ENCODE peak calls at places on chromosome 21, in five cellular contexts. U, F, A, J and Z are unnamed samples. For H3K36me3 and H3K4me1, the result is how much of the 10 kb centered on the place peaks cover.

GRCh38 chr21:31803039-31804007 is 69.5 kb upstream of the HUNK start:
- DNase-seq in U (no peak), F (no peak), A (no peak), J (no peak), Z (no peak)

GRCh38 chr21:29130234-29130993 is at the start of gene MAP3K7CL:
- DNase-seq in U (peak), F (peak), A (peak), J (no peak), Z (peak)

GRCh38 chr21:27365394-27365793 is 398.5 kb upstream of the ADAMTS5 start:
- DNase-seq in U (no peak), F (no peak), A (peak), J (no peak), Z (no peak)

GRCh38 chr21:25350056-25350455 is 257.2 kb downstream of the MRPL39 start:
- DNase-seq in U (peak), F (no peak), A (no peak), J (no peak), Z (no peak)

GRCh38 chr21:41598561-41599511 is 90.9 kb upstream of the TMPRSS2 start:
- DNase-seq in U (peak), F (no peak), A (no peak), J (no peak), Z (no peak)

GRCh38 chr21:28516996-28517592 is 475.6 kb downstream of the LTN1 start:
- DNase-seq in U (peak), F (no peak), A (peak), J (peak), Z (peak)

GRCh38 chr21:16913010-16913409 is 599.8 kb upstream of the CXADR start:
- DNase-seq in U (no peak), F (no peak), A (no peak), J (no peak), Z (no peak)

GRCh38 chr21:31872072-31872451 is 758 bp upstream of the HUNK start:
- DNase-seq in U (no peak), F (no peak), A (no peak), J (no peak), Z (no peak)

GRCh38 chr21:31252611-31253010 is 91.5 kb downstream of the TIAM1 start:
- DNase-seq in U (no peak), F (no peak), A (no peak), J (no peak), Z (no peak)

GRCh38 chr21:42319368-42319767 is 4.2 kb upstream of the TFF3 start:
- DNase-seq in U (no peak), F (no peak), A (no peak), J (no peak), Z (no peak)

GRCh38 chr21:42524341-42525227 is 10.9 kb downstream of the SLC37A1 start:
- DNase-seq in U (peak), F (peak), A (no peak), J (peak), Z (peak)

GRCh38 chr21:35556536-35556935 is 503.8 kb downstream of the SETD4 start:
- DNase-seq in U (no peak), F (no peak), A (no peak), J (no peak), Z (no peak)

GRCh38 chr21:18908641-18909040 is 505.1 kb upstream of the TMPRSS15 start:
- DNase-seq in U (no peak), F (no peak), A (no peak), J (no peak), Z (no peak)

DNA sequence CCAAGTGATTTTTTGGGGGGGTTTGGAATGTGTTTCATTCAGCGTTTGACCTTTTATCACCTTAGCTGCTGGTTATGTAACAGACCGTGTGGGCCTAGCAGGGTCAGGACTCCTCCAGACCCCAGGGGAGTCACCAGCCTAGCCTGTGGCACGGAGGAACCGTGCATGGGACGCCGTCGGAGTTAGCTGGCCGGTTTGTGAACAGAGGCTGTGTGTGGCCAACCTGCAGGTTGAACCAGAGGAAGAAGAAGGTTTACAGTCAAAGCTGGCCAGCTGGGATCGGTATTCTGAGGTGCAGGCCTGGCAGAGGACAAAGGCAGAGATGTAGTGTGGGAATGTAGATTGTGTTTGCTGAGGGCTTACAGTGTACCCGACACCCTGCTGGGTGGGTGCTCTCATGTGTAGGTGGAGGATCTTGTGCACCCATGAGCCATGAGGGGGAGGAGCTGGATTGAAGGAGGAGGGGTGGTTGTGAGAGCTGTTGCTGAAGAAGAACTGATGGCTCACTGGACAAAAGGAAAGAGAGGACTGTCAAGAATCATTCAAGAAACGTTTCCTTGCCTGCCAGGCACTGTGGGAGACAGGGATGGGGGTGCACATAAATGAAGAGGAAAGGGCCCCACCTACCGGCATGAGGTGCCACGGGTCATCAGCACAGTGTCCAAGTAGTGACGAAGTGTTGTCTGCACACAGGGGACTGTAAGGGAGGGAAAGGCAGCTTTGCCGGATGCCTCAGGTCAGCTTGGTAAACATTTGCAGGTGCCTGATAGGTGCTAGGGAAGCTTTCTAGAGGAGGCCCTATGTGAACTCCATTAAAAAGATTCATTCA is 40.0 kb upstream of the PWP2 start:
- DNase-seq in U (no peak), F (no peak), A (no peak), J (no peak), Z (no peak)
- H3K36me3 ChIP-seq in U (under half), F (under half), A (under half), J (under half), Z (half or more)

GRCh38 chr21:14620152-14620551 is 74.0 kb upstream of the SAMSN1 start:
- DNase-seq in U (no peak), F (no peak), A (no peak), J (no peak), Z (no peak)

GRCh38 chr21:14617040-14617393 is 70.9 kb upstream of the SAMSN1 start:
- DNase-seq in U (no peak), F (no peak), A (no peak), J (no peak), Z (no peak)

GRCh38 chr21:14614287-14614686 is 68.2 kb upstream of the SAMSN1 start:
- DNase-seq in U (no peak), F (no peak), A (no peak), J (no peak), Z (no peak)

GRCh38 chr21:14616303-14617039 is 70.4 kb upstream of the SAMSN1 start:
- DNase-seq in U (no peak), F (no peak), A (peak), J (no peak), Z (no peak)

DNA sequence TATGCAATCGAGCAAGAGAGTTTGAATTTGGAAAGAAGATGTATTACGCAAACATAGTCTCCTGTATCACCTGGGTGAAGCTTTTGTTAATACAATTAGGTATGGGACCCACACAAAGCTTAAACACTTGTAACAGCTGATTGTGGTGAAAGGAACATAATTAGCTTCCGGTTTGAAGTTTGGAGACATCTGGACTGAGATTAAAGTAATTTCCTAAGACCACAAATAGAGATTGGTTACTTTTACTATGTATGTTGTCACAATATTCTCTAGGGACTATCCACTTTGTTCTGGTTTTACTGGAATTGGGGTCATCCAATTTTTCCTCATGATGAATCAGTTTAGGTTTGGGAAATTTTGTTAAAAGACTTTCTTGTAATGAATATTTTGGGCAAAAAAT is 71.7 kb upstream of the SAMSN1 start:
- DNase-seq in U (no peak), F (no peak), A (no peak), J (no peak), Z (no peak)
- H3K4me3 ChIP-seq in U (no peak), F (no peak), A (no peak), J (no peak), Z (no peak)

DNA sequence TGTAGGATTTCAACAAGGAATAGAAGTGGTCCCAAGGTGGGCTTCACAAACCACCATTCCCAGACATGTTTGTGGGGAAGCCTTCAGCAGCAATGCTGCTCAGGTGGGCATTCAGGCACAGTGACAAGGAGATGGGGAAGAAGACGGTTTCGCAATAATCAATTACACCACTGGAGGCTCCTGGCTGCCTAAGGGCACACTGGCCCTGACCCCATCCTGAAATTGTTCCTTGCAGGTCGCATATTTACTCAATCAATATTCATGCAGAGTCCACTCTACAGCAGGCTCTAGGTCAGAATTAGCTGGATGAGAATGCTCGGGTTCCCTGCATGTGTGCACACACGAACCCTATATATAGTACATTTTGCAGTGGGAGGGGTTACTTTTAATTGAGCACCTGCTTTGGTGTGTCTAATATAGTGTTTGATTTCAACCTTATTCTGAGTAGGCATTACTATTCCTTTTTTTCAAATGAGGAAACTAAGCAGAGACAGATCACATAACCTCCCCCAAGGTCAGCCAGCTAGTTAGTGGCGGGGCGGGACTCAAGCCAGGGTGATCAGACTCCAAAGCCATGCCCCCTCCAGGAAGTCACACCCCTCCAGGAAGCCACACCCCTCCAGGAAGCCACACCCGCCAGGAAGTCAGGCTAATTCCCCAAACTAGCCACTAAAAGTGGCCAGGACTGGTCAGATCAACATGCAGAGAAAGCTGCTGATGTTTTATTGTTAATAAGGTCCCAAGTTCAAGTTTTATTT is 106.5 kb downstream of the HLCS start:
- DNase-seq in U (peak), F (no peak), A (peak), J (peak), Z (peak)
- H3K4me1 ChIP-seq in U (under half), F (under half), A (under half), J (under half), Z (under half)

DNA sequence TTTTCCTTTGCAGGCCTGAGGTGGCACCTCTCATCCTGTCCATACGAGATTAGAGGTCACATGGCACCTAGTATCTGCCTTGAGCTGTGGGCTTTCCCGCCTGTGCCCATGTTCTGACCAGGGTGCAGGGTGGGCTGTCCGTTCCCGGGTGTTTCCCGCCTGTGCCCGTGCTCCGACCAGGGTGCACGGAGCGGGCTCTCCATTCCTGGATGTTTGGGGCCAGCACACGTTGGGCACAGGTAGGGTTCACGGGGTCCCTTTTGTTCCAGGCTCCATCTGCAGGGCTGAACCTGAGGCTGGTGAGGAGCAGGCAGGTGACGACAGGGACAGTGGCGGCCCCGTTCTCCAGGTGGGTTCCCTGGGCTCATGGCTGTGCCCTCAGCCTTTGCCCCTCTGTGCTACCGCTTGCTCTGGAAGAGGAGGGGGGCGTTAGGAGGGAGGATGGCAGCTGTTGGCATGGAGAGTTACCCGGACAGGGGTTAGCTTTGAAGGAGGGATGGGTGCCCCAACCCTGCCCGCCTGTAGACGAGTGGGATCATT is 10.0 kb downstream of the RRP1 start:
- DNase-seq in U (no peak), F (no peak), A (no peak), J (no peak), Z (no peak)
- H3K36me3 ChIP-seq in U (under half), F (half or more), A (under half), J (under half), Z (half or more)

DNA sequence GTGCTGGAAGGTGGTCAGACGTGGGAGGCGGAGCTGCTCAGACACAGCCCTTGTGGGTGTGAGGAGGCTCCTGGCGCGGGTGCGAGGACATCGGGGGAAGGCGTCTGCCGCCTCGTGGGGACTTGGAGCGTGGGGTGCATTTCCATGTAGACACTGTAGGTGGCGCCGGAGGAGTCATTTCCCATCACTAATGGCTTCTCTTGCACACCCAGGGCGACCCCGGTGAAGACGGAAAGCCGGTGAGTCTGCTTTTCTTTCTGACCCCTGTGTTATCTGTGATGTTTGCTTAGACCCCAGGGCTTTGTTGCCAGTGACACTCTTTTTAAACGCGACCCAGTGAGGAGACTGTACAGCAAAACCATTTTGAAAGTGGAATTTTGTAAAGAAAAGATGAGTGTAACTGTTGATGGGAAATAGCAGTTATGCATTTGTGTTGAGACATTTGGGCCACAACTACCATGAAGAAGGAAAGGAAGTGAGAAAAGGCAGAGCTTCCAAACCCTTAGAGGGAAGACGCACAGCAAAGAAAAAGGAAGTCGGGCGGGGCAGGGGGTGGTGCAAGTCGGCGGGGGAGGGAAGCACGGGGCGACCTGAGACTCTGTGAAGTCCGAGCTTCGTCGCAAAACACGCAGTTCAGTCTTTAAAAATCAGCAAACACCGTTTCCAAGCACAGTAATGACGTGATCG is 64.0 kb downstream of the SLC19A1 start:
- DNase-seq in U (peak), F (peak), A (no peak), J (peak), Z (peak)
- H3K4me3 ChIP-seq in U (no peak), F (peak), A (no peak), J (peak), Z (peak)

GRCh38 chr21:38989745-38990423 is 184.2 kb downstream of the ETS2 start:
- DNase-seq in U (peak), F (no peak), A (peak), J (no peak), Z (no peak)
- H3K4me1 ChIP-seq in U (under half), F (under half), A (half or more), J (under half), Z (half or more)

DNA sequence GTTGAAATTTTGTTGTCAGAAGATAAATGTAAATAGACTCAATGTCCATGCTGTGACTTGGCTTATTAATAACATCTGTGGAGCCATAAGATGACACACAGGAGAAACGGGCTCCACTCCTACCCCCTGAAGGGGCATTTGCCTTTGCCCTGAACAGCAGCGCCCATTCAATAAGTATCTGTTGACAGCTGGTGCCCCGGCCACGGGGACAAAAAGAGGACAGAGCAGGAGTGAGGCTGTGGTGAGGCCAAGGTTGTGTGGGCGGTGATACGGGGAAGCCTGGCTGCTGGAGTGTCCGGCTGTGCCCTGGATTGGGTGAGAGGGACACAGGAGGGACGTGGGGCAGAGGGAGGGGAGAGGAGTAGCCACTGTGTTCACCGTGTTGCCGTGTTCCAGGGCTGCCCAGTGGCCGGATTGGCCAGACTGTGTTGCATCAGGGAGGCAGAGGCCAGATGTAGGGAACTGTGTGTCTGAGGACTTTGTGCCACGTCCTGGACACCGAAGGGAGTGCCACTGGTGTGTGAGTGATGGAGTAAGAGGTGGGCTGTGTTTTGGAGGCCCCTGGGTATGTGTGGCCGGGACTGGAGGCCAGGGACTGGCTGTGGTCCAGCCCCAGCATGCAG is 15.1 kb downstream of the PRMT2 start:
- DNase-seq in U (peak), F (no peak), A (no peak), J (no peak), Z (peak)
- H3K36me3 ChIP-seq in U (under half), F (half or more), A (under half), J (half or more), Z (half or more)

DNA sequence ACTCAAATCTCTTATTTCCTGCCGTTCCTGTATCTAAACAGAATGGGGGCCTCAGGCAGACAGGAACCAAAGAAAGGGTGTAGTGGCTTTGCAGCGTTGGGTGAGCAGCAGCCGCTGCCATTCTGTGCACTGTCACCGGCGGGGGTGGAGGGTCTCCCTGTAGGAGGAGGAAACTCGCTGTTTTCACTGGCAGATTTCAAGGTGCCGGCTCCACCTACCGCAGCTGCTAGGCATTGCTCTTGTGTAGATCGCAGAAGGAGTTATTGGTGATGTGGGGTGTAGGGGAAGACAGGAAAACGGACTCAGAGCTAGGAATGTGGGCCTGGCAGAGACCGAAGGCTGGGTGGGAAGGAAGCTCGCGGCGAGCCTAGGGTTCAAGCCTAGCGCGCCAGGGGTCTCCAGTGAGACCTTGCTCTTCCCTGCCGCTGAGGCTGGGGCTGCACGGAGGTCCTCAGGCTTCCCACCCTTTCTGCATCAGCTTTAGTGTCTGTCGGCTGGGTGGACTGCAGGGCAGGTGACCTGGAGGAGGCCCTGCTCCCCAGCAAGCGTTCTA is 20.8 kb downstream of the ATP5PO start:
- DNase-seq in U (peak), F (peak), A (peak), J (no peak), Z (peak)
- H3K4me3 ChIP-seq in U (no peak), F (peak), A (no peak), J (peak), Z (peak)